ENCODE peak calls at places on chromosomes 5 and 9, in ten cellular contexts. One of them, this sample, is unnamed.

GRCh38 chr9:127418037-127418471 is 6.1 kb upstream of the ZNF79 start:
- DNase-seq in spleen: no peak
- DNase-seq in WERI-Rb-1: peak; percentile 89
- DNase-seq in astrocyte: no peak
- DNase-seq in fibroblast of lung: no peak
- DNase-seq in mammary epithelial cell: no peak
- DNase-seq in left ventricle myocardium inferior: no peak
- DNase-seq in upper lobe of right lung: peak; percentile 73
- DNase-seq in cardiac muscle cell: peak; percentile 37
- DNase-seq in bronchial epithelial cell: no peak
- DNase-seq in this sample: no peak

GRCh38 chr5:132476853-132477729 is 13.5 kb downstream of the IRF1 start:
- DNase-seq in left ventricle myocardium inferior: peak; percentile 14
- DNase-seq in mammary epithelial cell: no peak
- DNase-seq in astrocyte: no peak
- DNase-seq in spleen: peak; percentile 80
- DNase-seq in bronchial epithelial cell: no peak
- DNase-seq in cardiac muscle cell: no peak
- DNase-seq in fibroblast of lung: no peak
- DNase-seq in upper lobe of right lung: peak; percentile 53
- DNase-seq in WERI-Rb-1: no peak
- DNase-seq in this sample: no peak

GRCh38 chr5:153623906-153624765 is 133.7 kb downstream of the GRIA1 start:
- DNase-seq in mammary epithelial cell: peak; percentile 35
- DNase-seq in astrocyte: peak; percentile 68
- DNase-seq in fibroblast of lung: peak; percentile 63
- DNase-seq in left ventricle myocardium inferior: no peak
- DNase-seq in WERI-Rb-1: no peak
- DNase-seq in upper lobe of right lung: no peak
- DNase-seq in cardiac muscle cell: no peak
- DNase-seq in bronchial epithelial cell: peak; percentile 56
- DNase-seq in spleen: no peak
- DNase-seq in this sample: no peak

GRCh38 chr5:68415177-68416085 is 199.9 kb downstream of the PIK3R1 start:
- DNase-seq in mammary epithelial cell: no peak
- DNase-seq in upper lobe of right lung: no peak
- DNase-seq in cardiac muscle cell: no peak
- DNase-seq in fibroblast of lung: no peak
- DNase-seq in left ventricle myocardium inferior: no peak
- DNase-seq in spleen: no peak
- DNase-seq in bronchial epithelial cell: no peak
- DNase-seq in WERI-Rb-1: no peak
- DNase-seq in astrocyte: no peak
- DNase-seq in this sample: no peak

GRCh38 chr9:32180597-32180996 is 203.8 kb upstream of the ACO1 start:
- DNase-seq in left ventricle myocardium inferior: no peak
- DNase-seq in upper lobe of right lung: no peak
- DNase-seq in fibroblast of lung: no peak
- DNase-seq in mammary epithelial cell: no peak
- DNase-seq in bronchial epithelial cell: no peak
- DNase-seq in astrocyte: no peak
- DNase-seq in cardiac muscle cell: no peak
- DNase-seq in WERI-Rb-1: no peak
- DNase-seq in spleen: no peak
- DNase-seq in this sample: no peak

GRCh38 chr9:7910426-7911015 is 110.9 kb upstream of the DMAC1 start:
- DNase-seq in left ventricle myocardium inferior: peak; percentile 16
- DNase-seq in astrocyte: peak; percentile 27
- DNase-seq in cardiac muscle cell: no peak
- DNase-seq in bronchial epithelial cell: no peak
- DNase-seq in mammary epithelial cell: no peak
- DNase-seq in WERI-Rb-1: no peak
- DNase-seq in spleen: no peak
- DNase-seq in upper lobe of right lung: no peak
- DNase-seq in fibroblast of lung: no peak
- DNase-seq in this sample: no peak

GRCh38 chr5:78345485-78345884 is 14.9 kb upstream of the SCAMP1 start:
- DNase-seq in bronchial epithelial cell: peak; percentile 37
- DNase-seq in left ventricle myocardium inferior: no peak
- DNase-seq in astrocyte: peak; percentile 44
- DNase-seq in upper lobe of right lung: no peak
- DNase-seq in WERI-Rb-1: no peak
- DNase-seq in spleen: no peak
- DNase-seq in cardiac muscle cell: peak; percentile 72
- DNase-seq in fibroblast of lung: peak; percentile 23
- DNase-seq in mammary epithelial cell: peak; percentile 52
- DNase-seq in this sample: no peak

GRCh38 chr9:27125030-27125429 is 16.0 kb downstream of the TEK start:
- DNase-seq in astrocyte: peak; percentile 99
- DNase-seq in left ventricle myocardium inferior: peak; percentile 67
- DNase-seq in spleen: no peak
- DNase-seq in cardiac muscle cell: no peak
- DNase-seq in bronchial epithelial cell: peak; percentile 99
- DNase-seq in WERI-Rb-1: no peak
- DNase-seq in upper lobe of right lung: no peak
- DNase-seq in mammary epithelial cell: peak; percentile 96
- DNase-seq in fibroblast of lung: peak; percentile 100
- DNase-seq in this sample: peak; percentile 81

GRCh38 chr5:78724061-78724460 is 75.5 kb upstream of the LHFPL2 start:
- DNase-seq in mammary epithelial cell: no peak
- DNase-seq in spleen: no peak
- DNase-seq in WERI-Rb-1: no peak
- DNase-seq in bronchial epithelial cell: no peak
- DNase-seq in astrocyte: no peak
- DNase-seq in fibroblast of lung: no peak
- DNase-seq in cardiac muscle cell: no peak
- DNase-seq in left ventricle myocardium inferior: no peak
- DNase-seq in upper lobe of right lung: no peak
- DNase-seq in this sample: no peak

GRCh38 chr5:167608708-167609272 is 682.7 kb upstream of the WWC1 start:
- DNase-seq in bronchial epithelial cell: peak; percentile 93
- DNase-seq in astrocyte: no peak
- DNase-seq in left ventricle myocardium inferior: no peak
- DNase-seq in cardiac muscle cell: no peak
- DNase-seq in mammary epithelial cell: peak; percentile 78
- DNase-seq in upper lobe of right lung: no peak
- DNase-seq in fibroblast of lung: no peak
- DNase-seq in spleen: no peak
- DNase-seq in WERI-Rb-1: no peak
- DNase-seq in this sample: no peak

GRCh38 chr5:112757468-112758208 is 20.0 kb downstream of the APC start:
- DNase-seq in fibroblast of lung: peak; percentile 80
- DNase-seq in upper lobe of right lung: no peak
- DNase-seq in bronchial epithelial cell: peak; percentile 71
- DNase-seq in spleen: no peak
- DNase-seq in WERI-Rb-1: no peak
- DNase-seq in cardiac muscle cell: peak; percentile 56
- DNase-seq in astrocyte: peak; percentile 39
- DNase-seq in left ventricle myocardium inferior: no peak
- DNase-seq in mammary epithelial cell: peak; percentile 34
- DNase-seq in this sample: no peak

GRCh38 chr9:14215614-14216013 is 98.3 kb downstream of the NFIB start:
- DNase-seq in left ventricle myocardium inferior: no peak
- DNase-seq in WERI-Rb-1: no peak
- DNase-seq in cardiac muscle cell: no peak
- DNase-seq in astrocyte: peak; percentile 56
- DNase-seq in mammary epithelial cell: no peak
- DNase-seq in fibroblast of lung: peak; percentile 45
- DNase-seq in upper lobe of right lung: no peak
- DNase-seq in bronchial epithelial cell: peak; percentile 79
- DNase-seq in spleen: no peak
- DNase-seq in this sample: no peak

GRCh38 chr5:37090123-37090726 is 159.0 kb downstream of the CPLANE1 start:
- DNase-seq in WERI-Rb-1: no peak
- DNase-seq in cardiac muscle cell: no peak
- DNase-seq in upper lobe of right lung: no peak
- DNase-seq in left ventricle myocardium inferior: no peak
- DNase-seq in bronchial epithelial cell: no peak
- DNase-seq in mammary epithelial cell: no peak
- DNase-seq in spleen: no peak
- DNase-seq in astrocyte: peak; percentile 20
- DNase-seq in fibroblast of lung: no peak
- DNase-seq in this sample: no peak

GRCh38 chr5:78339591-78340450 is 20.6 kb upstream of the SCAMP1 start:
- DNase-seq in fibroblast of lung: no peak
- DNase-seq in WERI-Rb-1: no peak
- DNase-seq in spleen: no peak
- DNase-seq in upper lobe of right lung: no peak
- DNase-seq in cardiac muscle cell: no peak
- DNase-seq in bronchial epithelial cell: no peak
- DNase-seq in left ventricle myocardium inferior: no peak
- DNase-seq in mammary epithelial cell: no peak
- DNase-seq in astrocyte: no peak
- DNase-seq in this sample: no peak

GRCh38 chr5:128749584-128749983 is 211.5 kb upstream of the FBN2 start:
- DNase-seq in fibroblast of lung: no peak
- DNase-seq in spleen: no peak
- DNase-seq in upper lobe of right lung: no peak
- DNase-seq in cardiac muscle cell: no peak
- DNase-seq in mammary epithelial cell: no peak
- DNase-seq in left ventricle myocardium inferior: no peak
- DNase-seq in bronchial epithelial cell: no peak
- DNase-seq in astrocyte: no peak
- DNase-seq in WERI-Rb-1: no peak
- DNase-seq in this sample: no peak

GRCh38 chr9:69198526-69199250 is 24.6 kb downstream of the TJP2 start:
- DNase-seq in fibroblast of lung: peak; percentile 43
- DNase-seq in left ventricle myocardium inferior: no peak
- DNase-seq in mammary epithelial cell: no peak
- DNase-seq in WERI-Rb-1: no peak
- DNase-seq in spleen: no peak
- DNase-seq in bronchial epithelial cell: no peak
- DNase-seq in cardiac muscle cell: no peak
- DNase-seq in astrocyte: no peak
- DNase-seq in upper lobe of right lung: no peak
- DNase-seq in this sample: no peak

DNA sequence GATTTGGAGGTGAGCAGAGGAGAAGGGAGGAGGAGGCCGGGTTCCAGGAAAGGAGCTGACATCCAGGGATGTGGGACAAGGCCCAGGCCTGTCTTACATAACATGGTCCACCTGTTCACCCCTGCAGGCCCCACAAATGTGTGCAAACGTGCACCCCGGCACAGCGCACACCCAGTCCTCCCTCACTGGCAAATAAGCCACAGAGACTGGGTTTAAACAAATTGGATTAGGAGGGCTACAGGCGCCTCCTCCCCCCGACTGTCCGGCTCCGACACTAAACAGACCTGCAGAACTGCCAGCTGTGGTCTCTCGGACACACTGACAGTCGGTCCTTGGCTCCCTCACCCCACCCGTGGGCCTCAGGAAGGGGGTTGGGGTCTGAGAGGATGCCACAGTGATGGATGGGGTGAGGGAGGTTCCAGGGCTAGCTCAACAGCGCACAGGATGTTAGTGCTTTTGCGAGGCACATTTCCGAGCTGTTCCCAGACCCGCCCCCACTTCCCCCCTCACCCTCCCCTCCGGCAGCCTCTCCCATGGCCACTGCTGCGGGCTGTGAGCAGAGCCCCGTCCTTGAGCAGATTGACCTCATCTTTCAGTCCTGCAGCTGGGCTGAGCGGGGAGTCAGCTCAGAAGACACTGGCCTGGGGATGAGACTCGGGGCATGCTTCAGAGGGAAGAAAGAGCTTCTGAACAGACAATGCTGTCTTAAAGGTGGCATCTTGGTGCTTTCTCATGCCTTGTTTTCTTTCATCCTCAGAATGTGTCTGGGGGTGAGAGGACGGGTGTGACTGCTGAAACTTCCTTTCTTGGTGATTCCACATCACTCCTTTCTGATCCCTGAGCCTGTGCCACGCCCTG is 43.6 kb upstream of the IL17B start:
- DNase-seq in bronchial epithelial cell: no peak
- DNase-seq in spleen: peak; percentile 81
- DNase-seq in left ventricle myocardium inferior: peak; percentile 81
- DNase-seq in WERI-Rb-1: peak; percentile 97
- DNase-seq in cardiac muscle cell: peak; percentile 95
- DNase-seq in astrocyte: peak; percentile 82
- DNase-seq in mammary epithelial cell: no peak
- DNase-seq in fibroblast of lung: peak; percentile 98
- DNase-seq in upper lobe of right lung: no peak
- DNase-seq in this sample: no peak
- H3K4me3 ChIP-seq in bronchial epithelial cell: no peak overlapping the region
- H3K4me3 ChIP-seq in spleen: no peak overlapping the region
- H3K4me3 ChIP-seq in left ventricle myocardium inferior: peak overlapping the region; percentile 67
- H3K4me3 ChIP-seq in WERI-Rb-1: peak overlapping the region; percentile 25
- H3K4me3 ChIP-seq in cardiac muscle cell: peak overlapping the region; percentile 7
- H3K4me3 ChIP-seq in astrocyte: no peak overlapping the region
- H3K4me3 ChIP-seq in mammary epithelial cell: no peak overlapping the region
- H3K4me3 ChIP-seq in fibroblast of lung: no peak overlapping the region
- H3K4me3 ChIP-seq in upper lobe of right lung: no peak overlapping the region
- H3K4me3 ChIP-seq in this sample: no peak overlapping the region

GRCh38 chr9:125472926-125473701 is 211.5 kb downstream of the GAPVD1 start:
- DNase-seq in spleen: no peak
- DNase-seq in left ventricle myocardium inferior: peak; percentile 34
- DNase-seq in WERI-Rb-1: peak; percentile 32
- DNase-seq in astrocyte: peak; percentile 88
- DNase-seq in fibroblast of lung: peak; percentile 97
- DNase-seq in upper lobe of right lung: no peak
- DNase-seq in bronchial epithelial cell: peak; percentile 18
- DNase-seq in cardiac muscle cell: peak; percentile 91
- DNase-seq in mammary epithelial cell: no peak
- DNase-seq in this sample: no peak
- TF ChIP-seq CTCF in spleen: no peak
- TF ChIP-seq CTCF in left ventricle myocardium inferior: no peak
- TF ChIP-seq CTCF in WERI-Rb-1: no peak
- TF ChIP-seq CTCF in astrocyte: no peak
- TF ChIP-seq CTCF in fibroblast of lung: peak; percentile 35
- TF ChIP-seq CTCF in upper lobe of right lung: no peak
- TF ChIP-seq CTCF in bronchial epithelial cell: no peak
- TF ChIP-seq CTCF in cardiac muscle cell: peak; percentile 34
- TF ChIP-seq CTCF in mammary epithelial cell: no peak
- TF ChIP-seq CTCF in this sample: peak; percentile 10

DNA sequence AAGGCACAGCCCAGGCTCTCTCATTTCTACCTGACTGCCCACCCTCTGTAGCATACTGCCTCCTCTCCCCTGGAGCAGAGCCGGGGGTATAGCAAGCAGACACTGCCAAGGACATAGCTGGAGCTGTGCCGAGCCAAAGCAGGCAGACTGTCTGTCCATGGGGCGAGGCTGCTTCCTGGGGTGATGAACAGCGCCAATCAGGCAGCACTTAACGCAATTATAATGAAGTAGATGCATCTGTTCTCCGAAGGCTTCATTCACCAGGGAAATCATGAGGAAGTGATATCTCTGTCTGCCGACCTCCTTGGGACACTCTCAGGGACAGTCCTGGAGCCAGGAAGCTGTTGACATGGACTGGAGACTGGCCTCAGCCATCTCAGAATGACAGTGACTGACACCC is 230.7 kb downstream of the ASTN2 start:
- DNase-seq in left ventricle myocardium inferior: no peak
- DNase-seq in cardiac muscle cell: no peak
- DNase-seq in upper lobe of right lung: no peak
- DNase-seq in spleen: no peak
- DNase-seq in mammary epithelial cell: no peak
- DNase-seq in astrocyte: no peak
- DNase-seq in WERI-Rb-1: no peak
- DNase-seq in bronchial epithelial cell: no peak
- DNase-seq in fibroblast of lung: no peak
- DNase-seq in this sample: no peak
- H3K36me3 ChIP-seq in left ventricle myocardium inferior: no peaks in the 10 kb centered on the region
- H3K36me3 ChIP-seq in cardiac muscle cell: no peaks in the 10 kb centered on the region
- H3K36me3 ChIP-seq in upper lobe of right lung: no peaks in the 10 kb centered on the region
- H3K36me3 ChIP-seq in spleen: no peaks in the 10 kb centered on the region
- H3K36me3 ChIP-seq in mammary epithelial cell: no peaks in the 10 kb centered on the region
- H3K36me3 ChIP-seq in astrocyte: no peaks in the 10 kb centered on the region
- H3K36me3 ChIP-seq in WERI-Rb-1: peaks cover 24% of the 10 kb centered on the region
- H3K36me3 ChIP-seq in bronchial epithelial cell: no peaks in the 10 kb centered on the region
- H3K36me3 ChIP-seq in fibroblast of lung: no peaks in the 10 kb centered on the region
- H3K36me3 ChIP-seq in this sample: no peaks in the 10 kb centered on the region

GRCh38 chr5:139390639-139391569 is 1.2 kb upstream of the MZB1 start:
- DNase-seq in cardiac muscle cell: no peak
- DNase-seq in fibroblast of lung: no peak
- DNase-seq in bronchial epithelial cell: peak; percentile 41
- DNase-seq in spleen: no peak
- DNase-seq in left ventricle myocardium inferior: no peak
- DNase-seq in WERI-Rb-1: no peak
- DNase-seq in upper lobe of right lung: no peak
- DNase-seq in astrocyte: no peak
- DNase-seq in mammary epithelial cell: no peak
- DNase-seq in this sample: no peak
- H3K4me3 ChIP-seq in cardiac muscle cell: no peak overlapping the region
- H3K4me3 ChIP-seq in fibroblast of lung: no peak overlapping the region
- H3K4me3 ChIP-seq in bronchial epithelial cell: no peak overlapping the region
- H3K4me3 ChIP-seq in spleen: no peak overlapping the region
- H3K4me3 ChIP-seq in left ventricle myocardium inferior: peak overlapping the region; percentile 77
- H3K4me3 ChIP-seq in WERI-Rb-1: no peak overlapping the region
- H3K4me3 ChIP-seq in upper lobe of right lung: no peak overlapping the region
- H3K4me3 ChIP-seq in astrocyte: no peak overlapping the region
- H3K4me3 ChIP-seq in mammary epithelial cell: no peak overlapping the region
- H3K4me3 ChIP-seq in this sample: no peak overlapping the region